ENCODE peak calls at places on chromosomes 12 and 14, in nine cellular contexts. One of them, this sample, is unnamed. For H3K4me1, the result is how much of the 10 kb centered on the place peaks cover.

GRCh38 chr12:103771466-103771865 is 69.6 kb downstream of the NT5DC3 start:
- DNase-seq in ovary: peak
- DNase-seq in CD8-positive, alpha-beta T cell: no peak
- DNase-seq in HepG2: peak
- DNase-seq in heart left ventricle: no peak
- DNase-seq in tibial artery: peak
- DNase-seq in OCI-LY7: no peak
- DNase-seq in neural progenitor cell: peak
- DNase-seq in HCT116: no peak
- DNase-seq in this sample: peak

GRCh38 chr14:21711360-21711961 is 37.8 kb upstream of the OR4E1 start:
- DNase-seq in neural progenitor cell: peak
- DNase-seq in HCT116: peak
- DNase-seq in tibial artery: no peak
- DNase-seq in ovary: no peak
- DNase-seq in heart left ventricle: no peak
- DNase-seq in OCI-LY7: peak
- DNase-seq in HepG2: peak
- DNase-seq in CD8-positive, alpha-beta T cell: no peak
- DNase-seq in this sample: peak

GRCh38 chr12:54773593-54773992 is 80.7 kb upstream of the MUCL1 start:
- DNase-seq in HepG2: no peak
- DNase-seq in ovary: no peak
- DNase-seq in tibial artery: no peak
- DNase-seq in HCT116: no peak
- DNase-seq in heart left ventricle: no peak
- DNase-seq in CD8-positive, alpha-beta T cell: no peak
- DNase-seq in neural progenitor cell: no peak
- DNase-seq in OCI-LY7: no peak
- DNase-seq in this sample: no peak

GRCh38 chr14:24102357-24103048 is 8.4 kb downstream of the PCK2 start:
- DNase-seq in OCI-LY7: no peak
- DNase-seq in CD8-positive, alpha-beta T cell: no peak
- DNase-seq in neural progenitor cell: no peak
- DNase-seq in ovary: no peak
- DNase-seq in heart left ventricle: no peak
- DNase-seq in HCT116: no peak
- DNase-seq in HepG2: no peak
- DNase-seq in tibial artery: no peak
- DNase-seq in this sample: no peak

GRCh38 chr12:52041695-52042123 is 9.5 kb upstream of the NR4A1 start:
- DNase-seq in HCT116: no peak
- DNase-seq in HepG2: no peak
- DNase-seq in heart left ventricle: peak
- DNase-seq in neural progenitor cell: peak
- DNase-seq in tibial artery: no peak
- DNase-seq in OCI-LY7: peak
- DNase-seq in CD8-positive, alpha-beta T cell: peak
- DNase-seq in ovary: peak
- DNase-seq in this sample: no peak

GRCh38 chr12:65121049-65121955 is at the start of gene WIF1:
- DNase-seq in neural progenitor cell: peak
- DNase-seq in CD8-positive, alpha-beta T cell: no peak
- DNase-seq in heart left ventricle: peak
- DNase-seq in tibial artery: no peak
- DNase-seq in HepG2: no peak
- DNase-seq in HCT116: no peak
- DNase-seq in OCI-LY7: no peak
- DNase-seq in ovary: no peak
- DNase-seq in this sample: peak

GRCh38 chr12:105100998-105101397 is 6.5 kb upstream of the WASHC4 start:
- DNase-seq in ovary: no peak
- DNase-seq in CD8-positive, alpha-beta T cell: no peak
- DNase-seq in OCI-LY7: no peak
- DNase-seq in HepG2: no peak
- DNase-seq in heart left ventricle: no peak
- DNase-seq in neural progenitor cell: no peak
- DNase-seq in HCT116: no peak
- DNase-seq in tibial artery: no peak
- DNase-seq in this sample: no peak

GRCh38 chr14:100827140-100827517 is 1.2 kb downstream of the MEG3 start:
- DNase-seq in OCI-LY7: no peak
- DNase-seq in neural progenitor cell: no peak
- DNase-seq in HCT116: no peak
- DNase-seq in ovary: peak
- DNase-seq in tibial artery: no peak
- DNase-seq in HepG2: no peak
- DNase-seq in heart left ventricle: no peak
- DNase-seq in CD8-positive, alpha-beta T cell: no peak
- DNase-seq in this sample: no peak

GRCh38 chr14:20184181-20184580 is 6.5 kb upstream of the OR11G2 start:
- DNase-seq in CD8-positive, alpha-beta T cell: no peak
- DNase-seq in tibial artery: no peak
- DNase-seq in heart left ventricle: no peak
- DNase-seq in HepG2: no peak
- DNase-seq in HCT116: no peak
- DNase-seq in ovary: no peak
- DNase-seq in OCI-LY7: no peak
- DNase-seq in neural progenitor cell: no peak
- DNase-seq in this sample: no peak

GRCh38 chr14:50257728-50258127 is 26.4 kb upstream of the SOS2 start:
- DNase-seq in HCT116: no peak
- DNase-seq in CD8-positive, alpha-beta T cell: no peak
- DNase-seq in neural progenitor cell: no peak
- DNase-seq in heart left ventricle: no peak
- DNase-seq in HepG2: no peak
- DNase-seq in ovary: no peak
- DNase-seq in OCI-LY7: no peak
- DNase-seq in tibial artery: no peak
- DNase-seq in this sample: peak

GRCh38 chr12:100993916-100994315 is 199.3 kb downstream of the ANO4 start:
- DNase-seq in heart left ventricle: no peak
- DNase-seq in ovary: no peak
- DNase-seq in CD8-positive, alpha-beta T cell: no peak
- DNase-seq in neural progenitor cell: peak
- DNase-seq in HepG2: no peak
- DNase-seq in OCI-LY7: no peak
- DNase-seq in HCT116: no peak
- DNase-seq in tibial artery: no peak
- DNase-seq in this sample: no peak
- H3K4me3 ChIP-seq in heart left ventricle: no peak
- H3K4me3 ChIP-seq in ovary: no peak
- H3K4me3 ChIP-seq in CD8-positive, alpha-beta T cell: no peak
- H3K4me3 ChIP-seq in neural progenitor cell: no peak
- H3K4me3 ChIP-seq in HepG2: no peak
- H3K4me3 ChIP-seq in OCI-LY7: no peak
- H3K4me3 ChIP-seq in HCT116: no peak
- H3K4me3 ChIP-seq in tibial artery: no peak
- H3K4me3 ChIP-seq in this sample: no peak

GRCh38 chr12:121226399-121226798 is 16.5 kb downstream of the P2RX4 start:
- DNase-seq in OCI-LY7: no peak
- DNase-seq in heart left ventricle: no peak
- DNase-seq in neural progenitor cell: no peak
- DNase-seq in tibial artery: no peak
- DNase-seq in HCT116: no peak
- DNase-seq in HepG2: no peak
- DNase-seq in CD8-positive, alpha-beta T cell: no peak
- DNase-seq in ovary: no peak
- DNase-seq in this sample: no peak
- H3K4me1 ChIP-seq in OCI-LY7: under half
- H3K4me1 ChIP-seq in heart left ventricle: under half
- H3K4me1 ChIP-seq in neural progenitor cell: under half
- H3K4me1 ChIP-seq in tibial artery: under half
- H3K4me1 ChIP-seq in HCT116: under half
- H3K4me1 ChIP-seq in HepG2: under half
- H3K4me1 ChIP-seq in CD8-positive, alpha-beta T cell: half or more
- H3K4me1 ChIP-seq in ovary: under half
- H3K4me1 ChIP-seq in this sample: under half

GRCh38 chr12:132186208-132186856 is 42.1 kb downstream of the NOC4L start:
- DNase-seq in OCI-LY7: no peak
- DNase-seq in CD8-positive, alpha-beta T cell: peak
- DNase-seq in HepG2: no peak
- DNase-seq in ovary: no peak
- DNase-seq in tibial artery: no peak
- DNase-seq in HCT116: no peak
- DNase-seq in neural progenitor cell: no peak
- DNase-seq in heart left ventricle: no peak
- DNase-seq in this sample: no peak
- H3K4me3 ChIP-seq in OCI-LY7: no peak
- H3K4me3 ChIP-seq in CD8-positive, alpha-beta T cell: peak
- H3K4me3 ChIP-seq in HepG2: no peak
- H3K4me3 ChIP-seq in ovary: no peak
- H3K4me3 ChIP-seq in tibial artery: peak
- H3K4me3 ChIP-seq in HCT116: no peak
- H3K4me3 ChIP-seq in neural progenitor cell: no peak
- H3K4me3 ChIP-seq in heart left ventricle: no peak
- H3K4me3 ChIP-seq in this sample: no peak

GRCh38 chr12:111446044-111446581 is 40.4 kb downstream of the SH2B3 start:
- DNase-seq in heart left ventricle: peak
- DNase-seq in CD8-positive, alpha-beta T cell: no peak
- DNase-seq in ovary: peak
- DNase-seq in tibial artery: no peak
- DNase-seq in neural progenitor cell: no peak
- DNase-seq in HepG2: no peak
- DNase-seq in OCI-LY7: no peak
- DNase-seq in HCT116: no peak
- DNase-seq in this sample: peak

GRCh38 chr12:111448831-111449790 is 43.4 kb downstream of the SH2B3 start:
- DNase-seq in CD8-positive, alpha-beta T cell: no peak
- DNase-seq in ovary: no peak
- DNase-seq in tibial artery: no peak
- DNase-seq in neural progenitor cell: no peak
- DNase-seq in HepG2: no peak
- DNase-seq in heart left ventricle: no peak
- DNase-seq in HCT116: no peak
- DNase-seq in OCI-LY7: no peak
- DNase-seq in this sample: no peak

GRCh38 chr12:111448266-111448830 is 42.6 kb downstream of the SH2B3 start:
- DNase-seq in CD8-positive, alpha-beta T cell: no peak
- DNase-seq in ovary: no peak
- DNase-seq in HepG2: no peak
- DNase-seq in OCI-LY7: no peak
- DNase-seq in tibial artery: no peak
- DNase-seq in neural progenitor cell: no peak
- DNase-seq in heart left ventricle: no peak
- DNase-seq in HCT116: no peak
- DNase-seq in this sample: no peak

GRCh38 chr12:111446631-111447570 is 41.2 kb downstream of the SH2B3 start:
- DNase-seq in neural progenitor cell: no peak
- DNase-seq in OCI-LY7: no peak
- DNase-seq in HepG2: no peak
- DNase-seq in tibial artery: no peak
- DNase-seq in HCT116: no peak
- DNase-seq in ovary: no peak
- DNase-seq in CD8-positive, alpha-beta T cell: no peak
- DNase-seq in heart left ventricle: no peak
- DNase-seq in this sample: no peak

GRCh38 chr12:111447571-111448265 is 42.0 kb downstream of the SH2B3 start:
- DNase-seq in HepG2: no peak
- DNase-seq in tibial artery: no peak
- DNase-seq in CD8-positive, alpha-beta T cell: no peak
- DNase-seq in OCI-LY7: no peak
- DNase-seq in ovary: no peak
- DNase-seq in heart left ventricle: no peak
- DNase-seq in HCT116: no peak
- DNase-seq in neural progenitor cell: no peak
- DNase-seq in this sample: no peak
- H3K4me1 ChIP-seq in HepG2: under half
- H3K4me1 ChIP-seq in tibial artery: under half
- H3K4me1 ChIP-seq in CD8-positive, alpha-beta T cell: under half
- H3K4me1 ChIP-seq in OCI-LY7: half or more
- H3K4me1 ChIP-seq in ovary: under half
- H3K4me1 ChIP-seq in heart left ventricle: half or more
- H3K4me1 ChIP-seq in HCT116: under half
- H3K4me1 ChIP-seq in neural progenitor cell: under half
- H3K4me1 ChIP-seq in this sample: under half

DNA sequence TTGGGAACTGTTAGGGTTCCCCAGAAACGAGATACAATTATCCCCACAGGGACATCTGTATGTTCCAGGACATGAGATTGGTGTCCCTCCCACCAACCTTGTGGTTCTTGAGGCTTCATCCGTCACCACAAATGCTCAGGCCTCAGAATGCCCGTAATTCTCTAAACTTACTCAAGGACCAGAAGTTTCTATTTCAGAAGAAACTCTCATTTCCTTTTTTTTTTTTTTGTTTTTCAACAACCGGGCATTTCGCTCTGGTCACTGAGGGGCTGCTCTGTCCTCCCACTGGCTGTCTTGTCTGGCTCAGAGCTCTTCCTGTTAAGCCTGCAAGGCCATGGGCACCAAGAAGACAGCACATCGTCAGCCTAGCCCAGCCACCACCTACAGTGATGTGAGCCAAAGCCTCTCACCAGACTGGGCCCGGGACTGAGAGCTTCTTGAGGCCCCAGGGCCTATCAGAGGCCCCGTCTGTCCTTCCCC is 36.2 kb downstream of the VDR start:
- DNase-seq in OCI-LY7: peak
- DNase-seq in neural progenitor cell: no peak
- DNase-seq in HCT116: no peak
- DNase-seq in ovary: no peak
- DNase-seq in heart left ventricle: no peak
- DNase-seq in CD8-positive, alpha-beta T cell: no peak
- DNase-seq in tibial artery: peak
- DNase-seq in HepG2: no peak
- DNase-seq in this sample: no peak
- H3K4me3 ChIP-seq in OCI-LY7: no peak
- H3K4me3 ChIP-seq in neural progenitor cell: no peak
- H3K4me3 ChIP-seq in HCT116: no peak
- H3K4me3 ChIP-seq in ovary: no peak
- H3K4me3 ChIP-seq in heart left ventricle: no peak
- H3K4me3 ChIP-seq in CD8-positive, alpha-beta T cell: no peak
- H3K4me3 ChIP-seq in tibial artery: no peak
- H3K4me3 ChIP-seq in HepG2: no peak
- H3K4me3 ChIP-seq in this sample: no peak

GRCh38 chr14:64830961-64831360 is 48.7 kb downstream of the SPTB start:
- DNase-seq in OCI-LY7: no peak
- DNase-seq in ovary: no peak
- DNase-seq in tibial artery: no peak
- DNase-seq in neural progenitor cell: no peak
- DNase-seq in CD8-positive, alpha-beta T cell: no peak
- DNase-seq in HepG2: no peak
- DNase-seq in heart left ventricle: no peak
- DNase-seq in HCT116: no peak
- DNase-seq in this sample: no peak

GRCh38 chr14:64834965-64835364 is 44.7 kb downstream of the SPTB start:
- DNase-seq in heart left ventricle: no peak
- DNase-seq in HepG2: no peak
- DNase-seq in OCI-LY7: no peak
- DNase-seq in HCT116: no peak
- DNase-seq in ovary: no peak
- DNase-seq in tibial artery: no peak
- DNase-seq in neural progenitor cell: no peak
- DNase-seq in CD8-positive, alpha-beta T cell: no peak
- DNase-seq in this sample: no peak

GRCh38 chr14:64838656-64839055 is 41.1 kb downstream of the SPTB start:
- DNase-seq in tibial artery: no peak
- DNase-seq in OCI-LY7: no peak
- DNase-seq in heart left ventricle: no peak
- DNase-seq in HepG2: no peak
- DNase-seq in ovary: no peak
- DNase-seq in neural progenitor cell: no peak
- DNase-seq in HCT116: no peak
- DNase-seq in CD8-positive, alpha-beta T cell: no peak
- DNase-seq in this sample: no peak

GRCh38 chr14:64831419-64831818 is 48.3 kb downstream of the SPTB start:
- DNase-seq in neural progenitor cell: no peak
- DNase-seq in ovary: no peak
- DNase-seq in heart left ventricle: no peak
- DNase-seq in tibial artery: no peak
- DNase-seq in CD8-positive, alpha-beta T cell: no peak
- DNase-seq in HCT116: no peak
- DNase-seq in OCI-LY7: no peak
- DNase-seq in HepG2: no peak
- DNase-seq in this sample: no peak

GRCh38 chr14:64835431-64835830 is 44.3 kb downstream of the SPTB start:
- DNase-seq in HepG2: no peak
- DNase-seq in HCT116: no peak
- DNase-seq in OCI-LY7: no peak
- DNase-seq in ovary: no peak
- DNase-seq in neural progenitor cell: no peak
- DNase-seq in tibial artery: no peak
- DNase-seq in CD8-positive, alpha-beta T cell: no peak
- DNase-seq in heart left ventricle: no peak
- DNase-seq in this sample: no peak
- H3K4me1 ChIP-seq in HepG2: under half
- H3K4me1 ChIP-seq in HCT116: under half
- H3K4me1 ChIP-seq in OCI-LY7: under half
- H3K4me1 ChIP-seq in ovary: under half
- H3K4me1 ChIP-seq in neural progenitor cell: under half
- H3K4me1 ChIP-seq in tibial artery: under half
- H3K4me1 ChIP-seq in CD8-positive, alpha-beta T cell: under half
- H3K4me1 ChIP-seq in heart left ventricle: under half
- H3K4me1 ChIP-seq in this sample: under half

This sample was measured in small intestine.